ENCODE peak calls at places on chromosomes 2 and 18, in seven cellular contexts. U is colonic mucosa, T is osteocyte, D is AG10803, Z is AG04449, R is heart left ventricle, P is lower lobe of right lung. V is an unnamed sample.

GRCh38 chr2:29397743-29398142 is 282.5 kb downstream of the CLIP4 start:
- DNase-seq in U (no peak), T (no peak), D (no peak), Z (no peak), R (no peak), P (no peak), V (no peak)

GRCh38 chr18:75106746-75107145 is 102.2 kb downstream of the PTGR3 start:
- DNase-seq in U (no peak), T (peak), D (no peak), Z (no peak), R (no peak), P (no peak), V (no peak)

GRCh38 chr2:4898706-4899105 is 793.5 kb upstream of the SOX11 start:
- DNase-seq in U (no peak), T (no peak), D (no peak), Z (no peak), R (no peak), P (no peak), V (no peak)

GRCh38 chr2:69764286-69765058 is 22.5 kb downstream of the ANXA4 start:
- DNase-seq in U (peak), T (no peak), D (peak), Z (no peak), R (no peak), P (no peak), V (no peak)

GRCh38 chr2:188475945-188476344 is 184.3 kb downstream of the GULP1 start:
- DNase-seq in U (no peak), T (no peak), D (peak), Z (no peak), R (no peak), P (no peak), V (no peak)

GRCh38 chr2:191018048-191018447 is 4.1 kb upstream of the STAT1 start:
- DNase-seq in U (no peak), T (no peak), D (no peak), Z (no peak), R (no peak), P (no peak), V (no peak)

GRCh38 chr2:101999122-101999789 is 7.5 kb downstream of the IL1R2 start:
- DNase-seq in U (peak), T (no peak), D (no peak), Z (no peak), R (no peak), P (no peak), V (no peak)

GRCh38 chr2:212480447-212480846 is 58.2 kb downstream of the ERBB4 start:
- DNase-seq in U (no peak), T (no peak), D (no peak), Z (no peak), R (no peak), P (no peak), V (no peak)

GRCh38 chr18:59140287-59140885 is 702 bp downstream of the SEC11C start:
- DNase-seq in U (peak), T (no peak), D (peak), Z (no peak), R (no peak), P (no peak), V (no peak)

GRCh38 chr2:109266511-109266910 is 137.5 kb downstream of the SH3RF3 start:
- DNase-seq in U (no peak), T (no peak), D (no peak), Z (no peak), R (no peak), P (no peak), V (no peak)

GRCh38 chr18:80037869-80038630 is 3.8 kb downstream of the RBFA start:
- DNase-seq in U (no peak), T (no peak), D (no peak), Z (no peak), R (no peak), P (no peak), V (peak)

GRCh38 chr18:4821801-4822200 is 366.7 kb upstream of the DLGAP1 start:
- DNase-seq in U (no peak), T (no peak), D (no peak), Z (no peak), R (no peak), P (no peak), V (no peak)

GRCh38 chr2:119491776-119492525 is 32.3 kb downstream of the SCTR start:
- DNase-seq in U (peak), T (peak), D (peak), Z (peak), R (no peak), P (no peak), V (no peak)

GRCh38 chr2:241843321-241844065 is 15.2 kb downstream of the PDCD1 start:
- DNase-seq in U (peak), T (no peak), D (no peak), Z (no peak), R (peak), P (no peak), V (no peak)

GRCh38 chr2:21928292-21928691 is 804.5 kb downstream of the TDRD15 start:
- DNase-seq in U (no peak), T (no peak), D (no peak), Z (no peak), R (no peak), P (no peak), V (no peak)

GRCh38 chr2:196983934-196984333 is 57.4 kb upstream of the PGAP1 start:
- DNase-seq in U (no peak), T (no peak), D (peak), Z (peak), R (no peak), P (no peak), V (no peak)

GRCh38 chr2:24491626-24492282 is 700 bp downstream of the NCOA1 start:
- DNase-seq in U (peak), T (peak), D (no peak), Z (no peak), R (peak), P (peak), V (peak)

GRCh38 chr2:124286089-124286783 is 261.1 kb downstream of the CNTNAP5 start:
- DNase-seq in U (no peak), T (no peak), D (no peak), Z (no peak), R (no peak), P (no peak), V (no peak)

GRCh38 chr2:191625016-191625415 is 52.9 kb upstream of the NABP1 start:
- DNase-seq in U (no peak), T (no peak), D (peak), Z (no peak), R (no peak), P (peak), V (no peak)

GRCh38 chr2:19871836-19872235 is 29.9 kb downstream of the TTC32 start:
- DNase-seq in U (no peak), T (peak), D (no peak), Z (no peak), R (no peak), P (no peak), V (no peak)

GRCh38 chr2:88737385-88737784 is 45.9 kb downstream of the RPIA start:
- DNase-seq in U (no peak), T (no peak), D (peak), Z (no peak), R (no peak), P (no peak), V (no peak)

GRCh38 chr2:113872201-113872600 is 17.7 kb upstream of the ACTR3 start:
- DNase-seq in U (no peak), T (no peak), D (peak), Z (peak), R (no peak), P (no peak), V (no peak)

GRCh38 chr18:78665644-78666043 is 314.0 kb upstream of the SALL3 start:
- DNase-seq in U (no peak), T (no peak), D (no peak), Z (no peak), R (no peak), P (no peak), V (no peak)

GRCh38 chr2:188628989-188629889 is 337.6 kb downstream of the GULP1 start:
- DNase-seq in U (no peak), T (no peak), D (peak), Z (no peak), R (no peak), P (no peak), V (no peak)

GRCh38 chr2:229001196-229001595 is 269.9 kb downstream of the PID1 start:
- DNase-seq in U (no peak), T (no peak), D (no peak), Z (no peak), R (no peak), P (no peak), V (no peak)

GRCh38 chr2:8388779-8389178 is 293.1 kb upstream of the ID2 start:
- DNase-seq in U (peak), T (peak), D (no peak), Z (no peak), R (no peak), P (no peak), V (no peak)

GRCh38 chr18:56770097-56770496 is 118.9 kb downstream of the WDR7 start:
- DNase-seq in U (no peak), T (no peak), D (no peak), Z (no peak), R (no peak), P (no peak), V (no peak)

GRCh38 chr18:48680871-48681270 is 142.0 kb downstream of the CTIF start:
- DNase-seq in U (no peak), T (no peak), D (no peak), Z (no peak), R (peak), P (peak), V (no peak)
- TF ChIP-seq CTCF in U (no peak), T (no peak), D (no peak), Z (no peak), R (peak), P (no peak), V (no peak)

GRCh38 chr2:84293791-84294380 is 165.2 kb downstream of the SUCLG1 start:
- DNase-seq in U (no peak), T (no peak), D (no peak), Z (no peak), R (no peak), P (no peak), V (no peak)
- TF ChIP-seq CTCF in U (no peak), T (no peak), D (no peak), Z (no peak), R (no peak), P (no peak), V (no peak)

DNA sequence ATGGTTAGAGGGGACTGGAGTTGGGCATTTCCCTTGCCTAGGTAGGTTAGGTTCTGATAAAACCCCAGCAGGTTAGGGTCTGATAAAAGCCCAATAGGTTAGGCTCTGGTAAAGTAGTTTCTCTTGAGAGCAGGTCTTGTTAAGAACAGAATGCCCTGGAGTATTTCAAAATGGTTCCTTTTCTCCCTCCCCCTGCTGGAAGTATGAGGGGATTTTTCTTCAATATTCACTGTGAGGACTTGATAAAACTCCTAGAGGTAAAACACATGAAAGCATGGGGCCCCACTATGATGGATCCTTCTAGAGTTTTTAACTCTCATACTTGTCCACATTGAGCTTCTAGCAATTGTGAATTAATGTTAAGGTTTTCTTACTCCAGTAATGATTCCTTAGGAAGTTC is 27.6 kb downstream of the ANKAR start:
- DNase-seq in U (no peak), T (no peak), D (no peak), Z (no peak), R (no peak), P (no peak), V (no peak)
- TF ChIP-seq CTCF in U (no peak), T (no peak), D (peak), Z (no peak), R (no peak), P (no peak), V (peak)

DNA sequence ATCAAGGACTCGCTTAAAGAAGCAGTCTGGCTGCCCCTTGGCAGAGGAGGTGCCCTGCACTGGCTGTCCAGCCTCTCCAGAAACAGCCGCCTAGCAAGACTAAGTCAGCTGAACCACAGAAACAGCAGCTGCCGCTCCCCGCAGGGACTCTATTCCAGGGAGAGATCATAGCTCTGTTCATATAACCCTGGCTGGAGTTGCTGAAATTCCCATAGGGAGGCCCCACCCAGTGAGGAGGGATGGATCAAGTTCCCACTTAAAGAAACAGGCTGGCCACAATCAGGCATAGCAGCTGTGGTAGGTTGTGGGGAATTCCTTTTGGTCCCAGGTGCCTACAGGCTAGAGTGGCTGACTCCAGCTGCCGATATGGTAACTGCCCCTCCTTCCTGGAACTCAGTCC is 74.2 kb upstream of the MC4R start:
- DNase-seq in U (no peak), T (no peak), D (peak), Z (no peak), R (peak), P (no peak), V (peak)
- TF ChIP-seq CTCF in U (no peak), T (no peak), D (no peak), Z (no peak), R (no peak), P (no peak), V (no peak)

DNA sequence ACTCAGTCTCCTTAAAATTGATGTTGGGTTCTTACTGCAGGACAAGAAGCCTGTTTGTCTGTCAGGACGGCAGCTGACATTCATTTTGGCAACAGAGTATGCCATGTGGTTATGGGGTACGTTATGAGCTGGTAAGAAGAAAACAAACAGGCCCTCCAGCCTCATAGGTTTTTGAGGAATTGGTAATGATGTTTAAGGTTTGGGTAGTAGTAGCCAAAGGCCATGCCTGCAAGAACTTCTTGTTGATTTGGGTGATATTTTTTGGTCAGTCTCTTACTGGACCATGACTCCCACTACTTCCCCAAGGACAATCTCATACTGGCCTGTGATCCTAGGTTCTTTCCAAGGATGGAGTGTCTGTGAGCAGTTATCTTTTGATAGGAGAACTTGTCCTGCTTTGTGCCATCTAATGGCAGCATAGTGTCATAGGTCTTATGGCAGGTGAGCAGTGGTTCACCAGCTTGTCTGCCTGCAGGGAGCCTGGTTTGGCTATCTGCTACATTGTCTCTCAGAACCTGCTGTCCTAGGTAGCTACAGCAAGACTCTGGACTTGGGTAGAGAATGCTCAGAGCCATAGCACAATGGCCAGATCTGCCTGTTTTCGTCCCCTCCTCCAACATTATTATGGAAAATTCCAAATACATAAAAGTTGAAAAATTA is 28.1 kb downstream of the AGFG1 start:
- DNase-seq in U (no peak), T (no peak), D (no peak), Z (no peak), R (no peak), P (no peak), V (no peak)
- TF ChIP-seq CTCF in U (no peak), T (no peak), D (no peak), Z (no peak), R (no peak), P (no peak), V (no peak)